ENCODE peak calls at places on chromosomes 16 and 17, in eight cellular contexts. O, D, M, S, A, N, Y and Z are unnamed samples.
A peak's percentile ranks its signal among the peaks of the same experiment; 100 is the strongest.

GRCh38 chr17:27546624-27547300 is 84.2 kb upstream of the LGALS9 start:
- DNase-seq in Y (no peak), M (no peak), A (no peak), O (no peak), N (no peak), S (no peak), D (no peak), Z (no peak)

GRCh38 chr16:30997000-30997886 is 12.2 kb downstream of the HSD3B7 start:
- DNase-seq in A (peak; percentile 76), D (peak; percentile 78), Y (no peak), M (peak; percentile 97), O (peak; percentile 68), N (peak; percentile 86), S (peak; percentile 28), Z (peak; percentile 86)

GRCh38 chr17:50350733-50351132 is 4.8 kb downstream of the XYLT2 start:
- DNase-seq in O (no peak), S (no peak), Y (no peak), D (no peak), N (no peak), A (no peak), M (no peak), Z (no peak)

GRCh38 chr17:4950075-4950756 is 703 bp upstream of the ENO3 start:
- DNase-seq in A (no peak), M (peak; percentile 60), S (no peak), N (peak; percentile 44), D (no peak), O (no peak), Y (no peak), Z (peak; percentile 74)

GRCh38 chr17:2043785-2044184 is 2.0 kb downstream of the OVCA2 start:
- DNase-seq in S (no peak), N (no peak), D (no peak), Y (no peak), M (peak; percentile 80), A (no peak), O (no peak), Z (no peak)

GRCh38 chr16:540645-541340 is 13.3 kb downstream of the CAPN15 start:
- DNase-seq in Y (no peak), O (no peak), M (no peak), S (no peak), A (no peak), N (no peak), D (no peak), Z (no peak)

GRCh38 chr16:47486856-47487255 is 25.7 kb downstream of the PHKB start:
- DNase-seq in D (no peak), O (no peak), S (no peak), N (no peak), Y (no peak), A (no peak), M (no peak), Z (no peak)

GRCh38 chr16:11349599-11350276 is 4.5 kb downstream of the RMI2 start:
- DNase-seq in A (no peak), S (no peak), M (peak; percentile 82), Y (no peak), O (peak; percentile 81), D (no peak), N (no peak), Z (peak; percentile 67)

GRCh38 chr17:40563371-40564052 is 1.8 kb downstream of the CCR7 start:
- DNase-seq in D (no peak), M (no peak), A (no peak), Y (no peak), N (peak; percentile 81), O (no peak), S (no peak), Z (no peak)

GRCh38 chr16:30626230-30626629 is 16.0 kb upstream of the ZNF689 start:
- DNase-seq in S (no peak), M (no peak), O (no peak), Y (no peak), N (no peak), A (no peak), D (no peak), Z (no peak)

GRCh38 chr17:29549169-29549935 is 17.5 kb downstream of the ABHD15 start:
- DNase-seq in S (no peak), N (no peak), M (peak; percentile 13), D (no peak), Y (no peak), A (no peak), O (no peak), Z (no peak)

GRCh38 chr16:88300463-88300835 is 82.3 kb upstream of the ZNF469 start:
- DNase-seq in A (no peak), D (no peak), M (no peak), N (no peak), O (no peak), S (no peak), Y (no peak), Z (no peak)

GRCh38 chr16:88684569-88685155 is 1.6 kb downstream of the SNAI3 start:
- DNase-seq in S (no peak), D (no peak), N (no peak), A (no peak), O (no peak), M (no peak), Y (no peak), Z (no peak)

GRCh38 chr16:88770459-88771293 is 14.3 kb downstream of the PIEZO1 start:
- DNase-seq in Y (no peak), O (peak; percentile 70), N (no peak), D (peak; percentile 68), A (no peak), M (peak; percentile 36), S (no peak), Z (peak; percentile 86)

GRCh38 chr17:73042809-73043685 is 49.4 kb downstream of the SLC39A11 start:
- DNase-seq in A (no peak), S (no peak), M (no peak), O (no peak), N (no peak), D (no peak), Y (no peak), Z (no peak)

GRCh38 chr17:29412780-29413565 is 22.8 kb downstream of the TAOK1 start:
- DNase-seq in O (no peak), D (no peak), M (peak; percentile 87), N (no peak), Y (no peak), A (no peak), S (no peak), Z (no peak)